ENCODE peak calls at places on chromosomes 4 and X, in nine cellular contexts. One of them, this sample, is unnamed.

GRCh38 chrX:13088155-13088485 is 43.7 kb upstream of the FAM9C start:
- DNase-seq in BJ: no peak
- DNase-seq in ureter: no peak
- DNase-seq in HepG2: no peak
- DNase-seq in Daoy: no peak
- DNase-seq in RPMI8226: no peak
- DNase-seq in choroid plexus epithelial cell: no peak
- DNase-seq in astrocyte: no peak
- DNase-seq in IMR-90: no peak
- DNase-seq in this sample: no peak

GRCh38 chrX:88424071-88424470 is 323.0 kb upstream of the CPXCR1 start:
- DNase-seq in BJ: no peak
- DNase-seq in ureter: no peak
- DNase-seq in HepG2: no peak
- DNase-seq in Daoy: no peak
- DNase-seq in RPMI8226: no peak
- DNase-seq in choroid plexus epithelial cell: no peak
- DNase-seq in astrocyte: no peak
- DNase-seq in IMR-90: no peak
- DNase-seq in this sample: no peak

GRCh38 chrX:80354966-80355465 is 65.2 kb upstream of the TENT5D start:
- DNase-seq in BJ: no peak
- DNase-seq in ureter: no peak
- DNase-seq in HepG2: no peak
- DNase-seq in Daoy: no peak
- DNase-seq in RPMI8226: no peak
- DNase-seq in choroid plexus epithelial cell: no peak
- DNase-seq in astrocyte: no peak
- DNase-seq in IMR-90: no peak
- DNase-seq in this sample: no peak

GRCh38 chr4:154158756-154159155 is 332.8 kb downstream of the DCHS2 start:
- DNase-seq in BJ: no peak
- DNase-seq in ureter: no peak
- DNase-seq in HepG2: no peak
- DNase-seq in Daoy: no peak
- DNase-seq in RPMI8226: no peak
- DNase-seq in choroid plexus epithelial cell: no peak
- DNase-seq in astrocyte: no peak
- DNase-seq in IMR-90: no peak
- DNase-seq in this sample: no peak

GRCh38 chr4:94491322-94491721 is 39.6 kb downstream of the PDLIM5 start:
- DNase-seq in BJ: peak
- DNase-seq in ureter: no peak
- DNase-seq in HepG2: no peak
- DNase-seq in Daoy: no peak
- DNase-seq in RPMI8226: no peak
- DNase-seq in choroid plexus epithelial cell: peak
- DNase-seq in astrocyte: peak
- DNase-seq in IMR-90: peak
- DNase-seq in this sample: peak

GRCh38 chr4:182337366-182337765 is 94.2 kb downstream of the TENM3 start:
- DNase-seq in BJ: no peak
- DNase-seq in ureter: no peak
- DNase-seq in HepG2: no peak
- DNase-seq in Daoy: no peak
- DNase-seq in RPMI8226: no peak
- DNase-seq in choroid plexus epithelial cell: peak
- DNase-seq in astrocyte: no peak
- DNase-seq in IMR-90: peak
- DNase-seq in this sample: no peak

GRCh38 chrX:110287605-110288004 is 30.3 kb downstream of the AMMECR1 start:
- DNase-seq in BJ: no peak
- DNase-seq in ureter: no peak
- DNase-seq in HepG2: no peak
- DNase-seq in Daoy: no peak
- DNase-seq in RPMI8226: no peak
- DNase-seq in choroid plexus epithelial cell: peak
- DNase-seq in astrocyte: no peak
- DNase-seq in IMR-90: peak
- DNase-seq in this sample: peak

GRCh38 chr4:51842167-51842553 is 793 bp upstream of the DCUN1D4 start:
- DNase-seq in BJ: no peak
- DNase-seq in ureter: peak
- DNase-seq in HepG2: no peak
- DNase-seq in Daoy: no peak
- DNase-seq in RPMI8226: no peak
- DNase-seq in choroid plexus epithelial cell: peak
- DNase-seq in astrocyte: no peak
- DNase-seq in IMR-90: peak
- DNase-seq in this sample: peak

GRCh38 chr4:52038109-52038912 is at the start of gene SGCB:
- DNase-seq in BJ: no peak
- DNase-seq in ureter: peak
- DNase-seq in HepG2: no peak
- DNase-seq in Daoy: peak
- DNase-seq in RPMI8226: peak
- DNase-seq in choroid plexus epithelial cell: no peak
- DNase-seq in astrocyte: peak
- DNase-seq in IMR-90: peak
- DNase-seq in this sample: peak

GRCh38 chr4:75545526-75545925 is 10.3 kb upstream of the ODAPH start:
- DNase-seq in BJ: no peak
- DNase-seq in ureter: no peak
- DNase-seq in HepG2: no peak
- DNase-seq in Daoy: peak
- DNase-seq in RPMI8226: no peak
- DNase-seq in choroid plexus epithelial cell: peak
- DNase-seq in astrocyte: peak
- DNase-seq in IMR-90: peak
- DNase-seq in this sample: peak

GRCh38 chrX:9644335-9644734 is 121.3 kb downstream of the GPR143 start:
- DNase-seq in BJ: no peak
- DNase-seq in ureter: no peak
- DNase-seq in HepG2: no peak
- DNase-seq in Daoy: no peak
- DNase-seq in RPMI8226: no peak
- DNase-seq in choroid plexus epithelial cell: no peak
- DNase-seq in astrocyte: no peak
- DNase-seq in IMR-90: no peak
- DNase-seq in this sample: no peak

GRCh38 chrX:105564536-105564935 is 257.8 kb upstream of the NRK start:
- DNase-seq in BJ: peak
- DNase-seq in ureter: no peak
- DNase-seq in HepG2: no peak
- DNase-seq in Daoy: peak
- DNase-seq in RPMI8226: no peak
- DNase-seq in choroid plexus epithelial cell: peak
- DNase-seq in astrocyte: peak
- DNase-seq in IMR-90: peak
- DNase-seq in this sample: peak

GRCh38 chr4:2256781-2257191 is 5.1 kb downstream of the MXD4 start:
- DNase-seq in BJ: no peak
- DNase-seq in ureter: peak
- DNase-seq in HepG2: no peak
- DNase-seq in Daoy: peak
- DNase-seq in RPMI8226: no peak
- DNase-seq in choroid plexus epithelial cell: peak
- DNase-seq in astrocyte: no peak
- DNase-seq in IMR-90: no peak
- DNase-seq in this sample: peak

GRCh38 chrX:103467870-103468269 is 51.4 kb downstream of the RAB40A start:
- DNase-seq in BJ: no peak
- DNase-seq in ureter: no peak
- DNase-seq in HepG2: no peak
- DNase-seq in Daoy: no peak
- DNase-seq in RPMI8226: no peak
- DNase-seq in choroid plexus epithelial cell: no peak
- DNase-seq in astrocyte: no peak
- DNase-seq in IMR-90: no peak
- DNase-seq in this sample: no peak

GRCh38 chr4:172270421-172270820 is 457.2 kb downstream of the GALNTL6 start:
- DNase-seq in BJ: no peak
- DNase-seq in ureter: no peak
- DNase-seq in HepG2: no peak
- DNase-seq in Daoy: no peak
- DNase-seq in RPMI8226: no peak
- DNase-seq in choroid plexus epithelial cell: peak
- DNase-seq in astrocyte: no peak
- DNase-seq in IMR-90: no peak
- DNase-seq in this sample: no peak

GRCh38 chr4:22077571-22077970 is 129.0 kb upstream of the KCNIP4 start:
- DNase-seq in BJ: no peak
- DNase-seq in ureter: no peak
- DNase-seq in HepG2: no peak
- DNase-seq in Daoy: no peak
- DNase-seq in RPMI8226: no peak
- DNase-seq in choroid plexus epithelial cell: no peak
- DNase-seq in astrocyte: no peak
- DNase-seq in IMR-90: no peak
- DNase-seq in this sample: no peak

GRCh38 chr4:27057662-27058061 is 197.0 kb downstream of the STIM2 start:
- DNase-seq in BJ: no peak
- DNase-seq in ureter: no peak
- DNase-seq in HepG2: no peak
- DNase-seq in Daoy: peak
- DNase-seq in RPMI8226: peak
- DNase-seq in choroid plexus epithelial cell: no peak
- DNase-seq in astrocyte: no peak
- DNase-seq in IMR-90: no peak
- DNase-seq in this sample: no peak

GRCh38 chrX:16258936-16259335 is 91.7 kb downstream of the MAGEB17 start:
- DNase-seq in BJ: no peak
- DNase-seq in ureter: no peak
- DNase-seq in HepG2: no peak
- DNase-seq in Daoy: no peak
- DNase-seq in RPMI8226: no peak
- DNase-seq in choroid plexus epithelial cell: peak
- DNase-seq in astrocyte: no peak
- DNase-seq in IMR-90: peak
- DNase-seq in this sample: peak

GRCh38 chr4:20370284-20370683 is 118.6 kb downstream of the SLIT2 start:
- DNase-seq in BJ: no peak
- DNase-seq in ureter: no peak
- DNase-seq in HepG2: no peak
- DNase-seq in Daoy: no peak
- DNase-seq in RPMI8226: no peak
- DNase-seq in choroid plexus epithelial cell: peak
- DNase-seq in astrocyte: peak
- DNase-seq in IMR-90: peak
- DNase-seq in this sample: peak

GRCh38 chr4:147749811-147750321 is 18.0 kb downstream of the ARHGAP10 start:
- DNase-seq in BJ: no peak
- DNase-seq in ureter: no peak
- DNase-seq in HepG2: no peak
- DNase-seq in Daoy: no peak
- DNase-seq in RPMI8226: no peak
- DNase-seq in choroid plexus epithelial cell: no peak
- DNase-seq in astrocyte: peak
- DNase-seq in IMR-90: no peak
- DNase-seq in this sample: no peak

GRCh38 chr4:180953572-180953971 is 1289.6 kb upstream of the TENM3 start:
- DNase-seq in BJ: no peak
- DNase-seq in ureter: no peak
- DNase-seq in HepG2: peak
- DNase-seq in Daoy: no peak
- DNase-seq in RPMI8226: no peak
- DNase-seq in choroid plexus epithelial cell: peak
- DNase-seq in astrocyte: no peak
- DNase-seq in IMR-90: peak
- DNase-seq in this sample: no peak

GRCh38 chr4:76640252-76640925 is 205.4 kb downstream of the SHROOM3 start:
- DNase-seq in BJ: no peak
- DNase-seq in ureter: no peak
- DNase-seq in HepG2: no peak
- DNase-seq in Daoy: no peak
- DNase-seq in RPMI8226: no peak
- DNase-seq in choroid plexus epithelial cell: no peak
- DNase-seq in astrocyte: no peak
- DNase-seq in IMR-90: no peak
- DNase-seq in this sample: no peak

GRCh38 chrX:11129546-11129945 is 18.4 kb downstream of the HCCS start:
- DNase-seq in BJ: no peak
- DNase-seq in ureter: no peak
- DNase-seq in HepG2: no peak
- DNase-seq in Daoy: no peak
- DNase-seq in RPMI8226: no peak
- DNase-seq in choroid plexus epithelial cell: no peak
- DNase-seq in astrocyte: no peak
- DNase-seq in IMR-90: no peak
- DNase-seq in this sample: no peak

GRCh38 chr4:120922390-120923200 is at the start of gene PRDM5:
- DNase-seq in BJ: no peak
- DNase-seq in ureter: peak
- DNase-seq in HepG2: no peak
- DNase-seq in Daoy: peak
- DNase-seq in RPMI8226: peak
- DNase-seq in choroid plexus epithelial cell: peak
- DNase-seq in astrocyte: peak
- DNase-seq in IMR-90: peak
- DNase-seq in this sample: peak

GRCh38 chrX:18668059-18668458 is 3.8 kb downstream of the RS1 start:
- DNase-seq in BJ: no peak
- DNase-seq in ureter: no peak
- DNase-seq in HepG2: no peak
- DNase-seq in Daoy: no peak
- DNase-seq in RPMI8226: no peak
- DNase-seq in choroid plexus epithelial cell: no peak
- DNase-seq in astrocyte: no peak
- DNase-seq in IMR-90: no peak
- DNase-seq in this sample: no peak

GRCh38 chr4:118776166-118776954 is 59.6 kb downstream of the SEC24D start:
- DNase-seq in BJ: no peak
- DNase-seq in ureter: no peak
- DNase-seq in HepG2: no peak
- DNase-seq in Daoy: no peak
- DNase-seq in RPMI8226: peak
- DNase-seq in choroid plexus epithelial cell: peak
- DNase-seq in astrocyte: peak
- DNase-seq in IMR-90: peak
- DNase-seq in this sample: peak

GRCh38 chrX:49309401-49309981 is 6.0 kb downstream of the GAGE10 start:
- DNase-seq in BJ: no peak
- DNase-seq in ureter: no peak
- DNase-seq in HepG2: no peak
- DNase-seq in Daoy: peak
- DNase-seq in RPMI8226: no peak
- DNase-seq in choroid plexus epithelial cell: peak
- DNase-seq in astrocyte: peak
- DNase-seq in IMR-90: peak
- DNase-seq in this sample: peak

GRCh38 chr4:100357542-100357941 is 160.3 kb downstream of the EMCN start:
- DNase-seq in BJ: no peak
- DNase-seq in ureter: no peak
- DNase-seq in HepG2: no peak
- DNase-seq in Daoy: no peak
- DNase-seq in RPMI8226: no peak
- DNase-seq in choroid plexus epithelial cell: no peak
- DNase-seq in astrocyte: peak
- DNase-seq in IMR-90: no peak
- DNase-seq in this sample: no peak

GRCh38 chr4:162506253-162506652 is 342.5 kb upstream of the FSTL5 start:
- DNase-seq in BJ: no peak
- DNase-seq in ureter: no peak
- DNase-seq in HepG2: no peak
- DNase-seq in Daoy: peak
- DNase-seq in RPMI8226: no peak
- DNase-seq in choroid plexus epithelial cell: peak
- DNase-seq in astrocyte: peak
- DNase-seq in IMR-90: no peak
- DNase-seq in this sample: peak

GRCh38 chrX:155086202-155086840 is 15.0 kb downstream of the BRCC3 start:
- DNase-seq in BJ: no peak
- DNase-seq in ureter: no peak
- DNase-seq in HepG2: peak
- DNase-seq in Daoy: peak
- DNase-seq in RPMI8226: peak
- DNase-seq in choroid plexus epithelial cell: peak
- DNase-seq in astrocyte: no peak
- DNase-seq in IMR-90: peak
- DNase-seq in this sample: peak

GRCh38 chr4:184298255-184298654 is 80.6 kb upstream of the ENPP6 start:
- DNase-seq in BJ: no peak
- DNase-seq in ureter: no peak
- DNase-seq in HepG2: no peak
- DNase-seq in Daoy: no peak
- DNase-seq in RPMI8226: no peak
- DNase-seq in choroid plexus epithelial cell: no peak
- DNase-seq in astrocyte: no peak
- DNase-seq in IMR-90: no peak
- DNase-seq in this sample: no peak